ENCODE peak calls at places on chromosome 20, in five cellular contexts. One of them, this sample, is unnamed.

GRCh38 chr20:47607208-47607613 is 105.5 kb downstream of the NCOA3 start:
- DNase-seq in iris pigment epithelial cell: peak
- DNase-seq in COR-L47: no peak
- DNase-seq in NAMALWA: no peak
- DNase-seq in AG08396: no peak
- DNase-seq in this sample: no peak

GRCh38 chr20:54389872-54390271 is 85.5 kb upstream of the DOK5 start:
- DNase-seq in iris pigment epithelial cell: no peak
- DNase-seq in COR-L47: no peak
- DNase-seq in NAMALWA: no peak
- DNase-seq in AG08396: no peak
- DNase-seq in this sample: no peak

GRCh38 chr20:47789081-47789998 is 4.1 kb upstream of the SULF2 start:
- DNase-seq in iris pigment epithelial cell: no peak
- DNase-seq in COR-L47: no peak
- DNase-seq in NAMALWA: no peak
- DNase-seq in AG08396: no peak
- DNase-seq in this sample: no peak

GRCh38 chr20:45588800-45589199 is 9.7 kb upstream of the WFDC8 start:
- DNase-seq in iris pigment epithelial cell: no peak
- DNase-seq in COR-L47: no peak
- DNase-seq in NAMALWA: no peak
- DNase-seq in AG08396: no peak
- DNase-seq in this sample: no peak

GRCh38 chr20:36305602-36306556 is at the start of gene DLGAP4:
- DNase-seq in iris pigment epithelial cell: no peak
- DNase-seq in COR-L47: no peak
- DNase-seq in NAMALWA: no peak
- DNase-seq in AG08396: no peak
- DNase-seq in this sample: no peak

GRCh38 chr20:44736170-44737021 is 9.3 kb upstream of the KCNK15 start:
- DNase-seq in iris pigment epithelial cell: peak
- DNase-seq in COR-L47: peak
- DNase-seq in NAMALWA: peak
- DNase-seq in AG08396: peak
- DNase-seq in this sample: no peak

GRCh38 chr20:37845261-37845681 is 57.7 kb upstream of the VSTM2L start:
- DNase-seq in iris pigment epithelial cell: no peak
- DNase-seq in COR-L47: peak
- DNase-seq in NAMALWA: no peak
- DNase-seq in AG08396: no peak
- DNase-seq in this sample: peak

GRCh38 chr20:24581443-24582170 is 112.2 kb downstream of the SYNDIG1 start:
- DNase-seq in iris pigment epithelial cell: no peak
- DNase-seq in COR-L47: no peak
- DNase-seq in NAMALWA: no peak
- DNase-seq in AG08396: no peak
- DNase-seq in this sample: no peak

GRCh38 chr20:34069341-34070078 is 42.5 kb downstream of the EIF2S2 start:
- DNase-seq in iris pigment epithelial cell: peak
- DNase-seq in COR-L47: peak
- DNase-seq in NAMALWA: peak
- DNase-seq in AG08396: peak
- DNase-seq in this sample: peak

GRCh38 chr20:62936996-62937352 is 973 bp upstream of the GID8 start:
- DNase-seq in iris pigment epithelial cell: peak
- DNase-seq in COR-L47: no peak
- DNase-seq in NAMALWA: no peak
- DNase-seq in AG08396: peak
- DNase-seq in this sample: no peak

GRCh38 chr20:43040427-43040826 is 149.3 kb downstream of the PTPRT start:
- DNase-seq in iris pigment epithelial cell: no peak
- DNase-seq in COR-L47: no peak
- DNase-seq in NAMALWA: peak
- DNase-seq in AG08396: no peak
- DNase-seq in this sample: no peak

GRCh38 chr20:36574278-36575065 is 1.1 kb downstream of the TGIF2 start:
- DNase-seq in iris pigment epithelial cell: peak
- DNase-seq in COR-L47: no peak
- DNase-seq in NAMALWA: peak
- DNase-seq in AG08396: peak
- DNase-seq in this sample: no peak

GRCh38 chr20:36435799-36436541 is 105.3 kb upstream of the MYL9 start:
- DNase-seq in iris pigment epithelial cell: peak
- DNase-seq in COR-L47: peak
- DNase-seq in NAMALWA: peak
- DNase-seq in AG08396: peak
- DNase-seq in this sample: no peak

GRCh38 chr20:52586697-52587096 is 385.5 kb upstream of the TSHZ2 start:
- DNase-seq in iris pigment epithelial cell: no peak
- DNase-seq in COR-L47: no peak
- DNase-seq in NAMALWA: no peak
- DNase-seq in AG08396: no peak
- DNase-seq in this sample: no peak

GRCh38 chr20:43513298-43514061 is 6.0 kb downstream of the L3MBTL1 start:
- DNase-seq in iris pigment epithelial cell: no peak
- DNase-seq in COR-L47: no peak
- DNase-seq in NAMALWA: no peak
- DNase-seq in AG08396: no peak
- DNase-seq in this sample: no peak

GRCh38 chr20:45341579-45341938 is 6.7 kb downstream of the SDC4 start:
- DNase-seq in iris pigment epithelial cell: no peak
- DNase-seq in COR-L47: no peak
- DNase-seq in NAMALWA: no peak
- DNase-seq in AG08396: no peak
- DNase-seq in this sample: no peak

GRCh38 chr20:50385733-50386640 is 124.2 kb upstream of the PTPN1 start:
- DNase-seq in iris pigment epithelial cell: no peak
- DNase-seq in COR-L47: no peak
- DNase-seq in NAMALWA: no peak
- DNase-seq in AG08396: no peak
- DNase-seq in this sample: no peak

GRCh38 chr20:33305591-33306057 is 22.6 kb downstream of the BPIFB1 start:
- DNase-seq in iris pigment epithelial cell: peak
- DNase-seq in COR-L47: no peak
- DNase-seq in NAMALWA: no peak
- DNase-seq in AG08396: no peak
- DNase-seq in this sample: no peak